ENCODE peak calls at places on chromosome 1, in four cellular contexts. W is dorsolateral prefrontal cortex, U is C1 segment of cervical spinal cord, L is lower leg skin. R is an unnamed sample.

GRCh38 chr1:161732319-161732718 is 11.0 kb downstream of the FCRLB start:
- DNase-seq in W (no peak), U (no peak), L (no peak), R (no peak)

GRCh38 chr1:58939666-58940370 is 156.0 kb upstream of the JUN start:
- DNase-seq in W (no peak), U (no peak), L (no peak), R (peak)

GRCh38 chr1:10074855-10075418 is 42.2 kb downstream of the UBE4B start:
- DNase-seq in W (no peak), U (no peak), L (no peak), R (no peak)

GRCh38 chr1:35426097-35426586 is 131.1 kb downstream of the KIAA0319L start:
- DNase-seq in W (no peak), U (no peak), L (no peak), R (no peak)

GRCh38 chr1:197600751-197601150 is 174.5 kb downstream of the DENND1B start:
- DNase-seq in W (no peak), U (no peak), L (no peak), R (no peak)

GRCh38 chr1:109508001-109508872 is 1.3 kb downstream of the AMIGO1 start:
- DNase-seq in W (no peak), U (no peak), L (no peak), R (no peak)

GRCh38 chr1:44237721-44238457 is 24.6 kb downstream of the DMAP1 start:
- DNase-seq in W (no peak), U (no peak), L (no peak), R (no peak)

GRCh38 chr1:52238474-52238873 is 96.6 kb downstream of the ZFYVE9 start:
- DNase-seq in W (no peak), U (no peak), L (no peak), R (no peak)

GRCh38 chr1:116179886-116180474 is 68.8 kb downstream of the MAB21L3 start:
- DNase-seq in W (no peak), U (no peak), L (no peak), R (peak)

GRCh38 chr1:44713321-44713781 is 17.6 kb downstream of the RNU5D-1 start:
- DNase-seq in W (no peak), U (no peak), L (no peak), R (no peak)